ENCODE peak calls at places on chromosome 14, in six cellular contexts. One of them, this sample, is unnamed.

GRCh38 chr14:97456958-97457357 is 659.8 kb downstream of the VRK1 start:
- DNase-seq in AG08395: peak
- DNase-seq in lower lobe of right lung: no peak
- DNase-seq in Calu3: no peak
- DNase-seq in left cardiac atrium: no peak
- DNase-seq in ureter: no peak
- DNase-seq in this sample: no peak

GRCh38 chr14:104972301-104973211 is 5.6 kb downstream of the AHNAK2 start:
- DNase-seq in AG08395: peak
- DNase-seq in lower lobe of right lung: peak
- DNase-seq in Calu3: peak
- DNase-seq in left cardiac atrium: peak
- DNase-seq in ureter: peak
- DNase-seq in this sample: peak

GRCh38 chr14:70771781-70772212 is 37.5 kb downstream of the MAP3K9 start:
- DNase-seq in AG08395: no peak
- DNase-seq in lower lobe of right lung: no peak
- DNase-seq in Calu3: no peak
- DNase-seq in left cardiac atrium: no peak
- DNase-seq in ureter: no peak
- DNase-seq in this sample: no peak

GRCh38 chr14:55245657-55246268 is 25.5 kb upstream of the FBXO34 start:
- DNase-seq in AG08395: peak
- DNase-seq in lower lobe of right lung: no peak
- DNase-seq in Calu3: peak
- DNase-seq in left cardiac atrium: no peak
- DNase-seq in ureter: no peak
- DNase-seq in this sample: peak

GRCh38 chr14:20781805-20782204 is 737 bp downstream of the RNASE6 start:
- DNase-seq in AG08395: no peak
- DNase-seq in lower lobe of right lung: no peak
- DNase-seq in Calu3: no peak
- DNase-seq in left cardiac atrium: no peak
- DNase-seq in ureter: no peak
- DNase-seq in this sample: no peak

GRCh38 chr14:22190411-22191191 is 398.4 kb downstream of the DAD1 start:
- DNase-seq in AG08395: no peak
- DNase-seq in lower lobe of right lung: no peak
- DNase-seq in Calu3: no peak
- DNase-seq in left cardiac atrium: no peak
- DNase-seq in ureter: no peak
- DNase-seq in this sample: no peak

GRCh38 chr14:106187176-106187670 is 660.8 kb downstream of the TMEM121 start:
- DNase-seq in AG08395: no peak
- DNase-seq in lower lobe of right lung: no peak
- DNase-seq in Calu3: no peak
- DNase-seq in left cardiac atrium: no peak
- DNase-seq in ureter: no peak
- DNase-seq in this sample: no peak

GRCh38 chr14:100103261-100104005 is 38.2 kb downstream of the EVL start:
- DNase-seq in AG08395: peak
- DNase-seq in lower lobe of right lung: no peak
- DNase-seq in Calu3: no peak
- DNase-seq in left cardiac atrium: no peak
- DNase-seq in ureter: no peak
- DNase-seq in this sample: peak

GRCh38 chr14:63951025-63951424 is 98.2 kb downstream of the SYNE2 start:
- DNase-seq in AG08395: no peak
- DNase-seq in lower lobe of right lung: no peak
- DNase-seq in Calu3: no peak
- DNase-seq in left cardiac atrium: no peak
- DNase-seq in ureter: no peak
- DNase-seq in this sample: no peak

GRCh38 chr14:85241022-85241880 is 288.7 kb upstream of the FLRT2 start:
- DNase-seq in AG08395: no peak
- DNase-seq in lower lobe of right lung: no peak
- DNase-seq in Calu3: no peak
- DNase-seq in left cardiac atrium: no peak
- DNase-seq in ureter: no peak
- DNase-seq in this sample: no peak

GRCh38 chr14:68510951-68511726 is 281.7 kb downstream of the ZFP36L1 start:
- DNase-seq in AG08395: no peak
- DNase-seq in lower lobe of right lung: no peak
- DNase-seq in Calu3: no peak
- DNase-seq in left cardiac atrium: no peak
- DNase-seq in ureter: no peak
- DNase-seq in this sample: no peak

GRCh38 chr14:38205414-38205813 is 2.3 kb upstream of the SSTR1 start:
- DNase-seq in AG08395: no peak
- DNase-seq in lower lobe of right lung: no peak
- DNase-seq in Calu3: no peak
- DNase-seq in left cardiac atrium: no peak
- DNase-seq in ureter: no peak
- DNase-seq in this sample: no peak

GRCh38 chr14:74348241-74348734 is at the start of gene VRTN:
- DNase-seq in AG08395: no peak
- DNase-seq in lower lobe of right lung: no peak
- DNase-seq in Calu3: no peak
- DNase-seq in left cardiac atrium: no peak
- DNase-seq in ureter: no peak
- DNase-seq in this sample: no peak

GRCh38 chr14:96631030-96631429 is 128.8 kb downstream of the PAPOLA start:
- DNase-seq in AG08395: no peak
- DNase-seq in lower lobe of right lung: no peak
- DNase-seq in Calu3: no peak
- DNase-seq in left cardiac atrium: no peak
- DNase-seq in ureter: peak
- DNase-seq in this sample: no peak

GRCh38 chr14:56004807-56005579 is 113.2 kb upstream of the PELI2 start:
- DNase-seq in AG08395: peak
- DNase-seq in lower lobe of right lung: peak
- DNase-seq in Calu3: peak
- DNase-seq in left cardiac atrium: peak
- DNase-seq in ureter: no peak
- DNase-seq in this sample: peak

GRCh38 chr14:105413542-105413886 is 6.1 kb upstream of the MTA1 start:
- DNase-seq in AG08395: no peak
- DNase-seq in lower lobe of right lung: no peak
- DNase-seq in Calu3: no peak
- DNase-seq in left cardiac atrium: peak
- DNase-seq in ureter: no peak
- DNase-seq in this sample: no peak

GRCh38 chr14:72478397-72479025 is 415.4 kb downstream of the DPF3 start:
- DNase-seq in AG08395: no peak
- DNase-seq in lower lobe of right lung: no peak
- DNase-seq in Calu3: no peak
- DNase-seq in left cardiac atrium: no peak
- DNase-seq in ureter: no peak
- DNase-seq in this sample: no peak

GRCh38 chr14:24565766-24566165 is 10.3 kb downstream of the CTSG start:
- DNase-seq in AG08395: no peak
- DNase-seq in lower lobe of right lung: no peak
- DNase-seq in Calu3: no peak
- DNase-seq in left cardiac atrium: no peak
- DNase-seq in ureter: no peak
- DNase-seq in this sample: no peak

GRCh38 chr14:73180385-73180805 is 44.1 kb downstream of the PSEN1 start:
- DNase-seq in AG08395: peak
- DNase-seq in lower lobe of right lung: no peak
- DNase-seq in Calu3: no peak
- DNase-seq in left cardiac atrium: no peak
- DNase-seq in ureter: no peak
- DNase-seq in this sample: peak

GRCh38 chr14:27727371-27727770 is 1039.2 kb upstream of the FOXG1 start:
- DNase-seq in AG08395: no peak
- DNase-seq in lower lobe of right lung: no peak
- DNase-seq in Calu3: no peak
- DNase-seq in left cardiac atrium: no peak
- DNase-seq in ureter: no peak
- DNase-seq in this sample: no peak

GRCh38 chr14:23694085-23694975 is 58.2 kb downstream of the DHRS2 start:
- DNase-seq in AG08395: no peak
- DNase-seq in lower lobe of right lung: no peak
- DNase-seq in Calu3: peak
- DNase-seq in left cardiac atrium: no peak
- DNase-seq in ureter: peak
- DNase-seq in this sample: peak

GRCh38 chr14:37697489-37698121 is 102.2 kb downstream of the TTC6 start:
- DNase-seq in AG08395: peak
- DNase-seq in lower lobe of right lung: no peak
- DNase-seq in Calu3: no peak
- DNase-seq in left cardiac atrium: no peak
- DNase-seq in ureter: no peak
- DNase-seq in this sample: no peak

GRCh38 chr14:90728951-90729350 is 87.3 kb downstream of the TTC7B start:
- DNase-seq in AG08395: no peak
- DNase-seq in lower lobe of right lung: no peak
- DNase-seq in Calu3: no peak
- DNase-seq in left cardiac atrium: no peak
- DNase-seq in ureter: peak
- DNase-seq in this sample: no peak

GRCh38 chr14:61342486-61342885 is 21.1 kb downstream of the PRKCH start:
- DNase-seq in AG08395: no peak
- DNase-seq in lower lobe of right lung: no peak
- DNase-seq in Calu3: no peak
- DNase-seq in left cardiac atrium: peak
- DNase-seq in ureter: no peak
- DNase-seq in this sample: no peak

GRCh38 chr14:61584258-61584657 is 111.1 kb upstream of the HIF1A start:
- DNase-seq in AG08395: peak
- DNase-seq in lower lobe of right lung: no peak
- DNase-seq in Calu3: no peak
- DNase-seq in left cardiac atrium: no peak
- DNase-seq in ureter: no peak
- DNase-seq in this sample: peak

GRCh38 chr14:104967414-104968152 is 10.6 kb downstream of the AHNAK2 start:
- DNase-seq in AG08395: no peak
- DNase-seq in lower lobe of right lung: peak
- DNase-seq in Calu3: peak
- DNase-seq in left cardiac atrium: peak
- DNase-seq in ureter: peak
- DNase-seq in this sample: no peak

GRCh38 chr14:104341532-104342434 is 203.4 kb downstream of the KIF26A start:
- DNase-seq in AG08395: no peak
- DNase-seq in lower lobe of right lung: peak
- DNase-seq in Calu3: peak
- DNase-seq in left cardiac atrium: no peak
- DNase-seq in ureter: peak
- DNase-seq in this sample: no peak

GRCh38 chr14:63432228-63432627 is 110.9 kb downstream of the PPP2R5E start:
- DNase-seq in AG08395: no peak
- DNase-seq in lower lobe of right lung: no peak
- DNase-seq in Calu3: no peak
- DNase-seq in left cardiac atrium: no peak
- DNase-seq in ureter: no peak
- DNase-seq in this sample: no peak